ENCODE peak calls at places on chromosome 7, in eight cellular contexts. N is fibroblast of mammary gland; M is psoas muscle; A is bronchial epithelial cell; I is CD8-positive, alpha-beta T cell; O is AG09309; V is colonic mucosa; Q is brain microvascular endothelial cell. T is an unnamed sample.

GRCh38 chr7:35430547-35431153 is 176.8 kb upstream of the TBX20 start:
- DNase-seq in M (no peak), Q (no peak), N (peak), O (no peak), A (no peak), I (no peak), V (no peak), T (peak)

GRCh38 chr7:26612742-26613141 is 251.6 kb downstream of the SKAP2 start:
- DNase-seq in I (no peak), N (no peak), O (no peak), V (no peak), M (no peak), Q (no peak), A (no peak), T (no peak)

GRCh38 chr7:2330506-2330905 is 16.3 kb upstream of the SNX8 start:
- DNase-seq in O (no peak), N (no peak), Q (no peak), I (no peak), V (no peak), A (no peak), M (no peak), T (no peak)

GRCh38 chr7:50266893-50267386 is 37.6 kb upstream of the IKZF1 start:
- DNase-seq in V (peak), M (no peak), Q (no peak), N (no peak), A (no peak), O (no peak), I (peak), T (peak)

GRCh38 chr7:44280993-44281721 is 44.2 kb downstream of the CAMK2B start:
- DNase-seq in O (no peak), A (no peak), Q (no peak), N (no peak), M (no peak), V (no peak), I (no peak), T (no peak)

GRCh38 chr7:34320412-34320811 is 337.6 kb upstream of the NPSR1 start:
- DNase-seq in M (no peak), O (no peak), A (peak), N (no peak), V (no peak), Q (no peak), I (no peak), T (no peak)

GRCh38 chr7:133698127-133698526 is 429.0 kb upstream of the LRGUK start:
- DNase-seq in V (no peak), N (peak), A (no peak), M (no peak), Q (peak), O (no peak), I (no peak), T (no peak)

GRCh38 chr7:114791771-114792170 is 130.1 kb upstream of the MDFIC start:
- DNase-seq in O (no peak), I (no peak), N (peak), A (no peak), Q (peak), M (no peak), V (no peak), T (no peak)

GRCh38 chr7:4794591-4795350 is 19.3 kb downstream of the AP5Z1 start:
- DNase-seq in I (no peak), V (no peak), N (no peak), Q (peak), O (no peak), M (no peak), A (peak), T (no peak)

GRCh38 chr7:98110249-98111022 is 3.8 kb downstream of the LMTK2 start:
- DNase-seq in I (no peak), M (no peak), A (peak), Q (peak), O (no peak), N (no peak), V (peak), T (no peak)

GRCh38 chr7:11313801-11314200 is 340.1 kb downstream of the PHF14 start:
- DNase-seq in O (no peak), V (no peak), Q (no peak), A (no peak), N (no peak), M (no peak), I (no peak), T (no peak)

GRCh38 chr7:83849135-83849534 is 200.2 kb upstream of the SEMA3E start:
- DNase-seq in V (no peak), Q (no peak), A (no peak), I (no peak), N (peak), O (no peak), M (no peak), T (no peak)

GRCh38 chr7:36278767-36279171 is 110.9 kb upstream of the ANLN start:
- DNase-seq in Q (peak), A (no peak), I (no peak), M (no peak), O (peak), N (peak), V (peak), T (no peak)

GRCh38 chr7:31776616-31777015 is 89.6 kb downstream of the PPP1R17 start:
- DNase-seq in M (no peak), N (peak), Q (peak), V (no peak), O (peak), I (no peak), A (peak), T (no peak)

GRCh38 chr7:106947244-106947728 is 82.2 kb downstream of the PIK3CG start:
- DNase-seq in I (peak), A (peak), N (peak), M (no peak), O (peak), Q (peak), V (peak), T (peak)

GRCh38 chr7:46139079-46139478 is 218.0 kb upstream of the IGFBP3 start:
- DNase-seq in M (no peak), A (peak), V (no peak), I (no peak), N (peak), Q (peak), O (peak), T (peak)

GRCh38 chr7:2242541-2243482 is 786 bp downstream of the NUDT1 start:
- DNase-seq in O (no peak), N (no peak), A (peak), Q (no peak), I (peak), M (no peak), V (peak), T (no peak)

DNA sequence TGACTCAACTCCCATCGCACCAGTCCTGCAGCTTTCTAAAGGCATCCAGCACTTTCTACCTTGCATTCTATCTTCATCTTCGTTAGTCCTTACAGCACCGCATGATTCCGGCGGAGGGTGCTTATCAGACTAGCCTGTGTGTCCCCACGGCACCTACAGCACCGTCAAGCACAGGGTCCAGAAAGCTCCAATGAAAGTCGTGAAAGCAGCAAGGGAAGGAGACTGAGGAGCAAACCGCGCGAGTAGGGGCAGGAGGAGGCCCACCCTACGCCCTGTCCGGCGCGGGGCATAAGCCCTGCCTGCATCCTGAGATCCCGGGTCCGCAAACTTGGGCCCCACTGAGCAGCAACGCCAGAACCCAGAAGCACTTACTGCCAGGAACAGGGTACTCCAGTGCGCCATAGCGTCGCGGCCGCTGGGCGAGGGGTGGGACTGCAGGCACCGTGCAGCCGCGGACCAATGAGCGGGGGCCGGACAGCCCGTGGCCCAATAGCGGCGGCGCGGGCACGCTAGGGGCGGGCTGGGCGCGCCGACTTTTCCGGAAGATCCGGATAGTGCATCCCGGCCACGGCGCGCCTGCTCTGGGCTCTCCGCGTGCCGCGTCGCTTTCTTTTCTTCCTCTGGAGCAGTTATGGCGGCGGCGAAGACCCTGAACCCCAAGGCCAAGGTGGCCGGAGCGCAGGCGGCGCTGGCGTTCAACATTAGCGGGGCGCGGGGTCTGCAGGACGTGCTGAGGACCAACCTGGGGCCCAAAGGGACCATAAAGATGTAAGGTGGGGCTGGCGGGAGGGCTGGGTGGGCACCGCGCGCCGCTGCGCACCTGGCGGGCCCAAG is 122.1 kb upstream of the VKORC1L1 start:
- DNase-seq in N (peak), I (peak), M (peak), V (peak), O (peak), A (peak), Q (peak), T (peak)
- TF ChIP-seq CTCF in N (no peak), I (no peak), M (peak), V (no peak), O (no peak), A (no peak), Q (peak), T (no peak)

GRCh38 chr7:138092486-138093028 is 16.3 kb downstream of the AKR1D1 start:
- DNase-seq in V (no peak), I (no peak), A (peak), Q (no peak), M (no peak), O (no peak), N (no peak), T (no peak)
- TF ChIP-seq CTCF in V (no peak), I (no peak), A (no peak), Q (no peak), M (no peak), O (no peak), N (no peak), T (no peak)

GRCh38 chr7:118648002-118648401 is 423.5 kb downstream of the ANKRD7 start:
- DNase-seq in N (no peak), I (no peak), M (no peak), A (no peak), Q (no peak), V (no peak), O (no peak), T (no peak)
- TF ChIP-seq CTCF in N (no peak), I (no peak), M (no peak), A (no peak), Q (no peak), V (no peak), O (no peak), T (no peak)

DNA sequence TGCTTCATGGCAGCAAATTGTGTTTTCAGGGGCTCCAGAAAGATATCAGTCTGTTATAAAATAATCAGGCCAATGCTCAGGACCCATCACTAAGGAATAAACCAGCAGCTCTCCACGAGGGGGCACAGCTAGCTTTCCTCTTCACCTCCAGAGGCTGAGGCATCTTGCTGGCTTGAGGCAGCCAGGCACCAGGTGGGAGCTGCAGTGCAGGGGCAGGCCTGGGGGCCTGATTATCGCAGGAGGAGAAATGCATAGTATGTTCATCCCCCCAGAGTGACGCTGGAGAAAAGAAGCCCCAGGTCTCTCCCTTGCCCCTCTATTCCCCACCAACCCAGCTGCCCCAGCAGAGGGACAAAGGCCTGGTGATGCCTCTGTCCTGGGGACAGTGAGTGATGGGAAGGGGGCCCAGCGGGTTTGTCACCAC is 128.3 kb upstream of the FAM20C start:
- DNase-seq in N (peak), V (peak), O (no peak), I (no peak), A (peak), Q (peak), M (peak), T (no peak)
- TF ChIP-seq CTCF in N (peak), V (peak), O (peak), I (no peak), A (peak), Q (peak), M (peak), T (peak)

DNA sequence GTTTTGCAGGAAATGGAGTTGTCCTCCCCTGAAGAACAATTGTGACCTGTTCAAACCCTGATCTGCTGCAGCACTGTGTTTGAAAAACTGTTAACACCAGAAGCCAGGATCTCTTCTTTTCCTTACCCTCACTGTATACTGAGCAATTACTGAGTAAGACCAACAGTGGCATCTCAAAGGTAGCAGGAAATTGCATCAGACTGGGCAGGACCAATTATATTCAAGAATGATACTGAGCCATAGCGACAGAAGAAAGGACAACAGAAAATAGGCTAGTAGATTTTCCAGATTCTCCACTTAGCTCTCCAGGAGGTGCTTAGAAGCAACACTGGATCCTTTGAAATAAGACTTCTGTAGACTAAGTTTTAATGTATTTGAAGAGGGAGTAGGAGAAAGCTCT is 57.4 kb upstream of the INHBA start:
- DNase-seq in V (no peak), I (no peak), O (no peak), N (no peak), A (peak), Q (no peak), M (no peak), T (no peak)
- TF ChIP-seq CTCF in V (no peak), I (no peak), O (no peak), N (no peak), A (no peak), Q (no peak), M (no peak), T (no peak)

DNA sequence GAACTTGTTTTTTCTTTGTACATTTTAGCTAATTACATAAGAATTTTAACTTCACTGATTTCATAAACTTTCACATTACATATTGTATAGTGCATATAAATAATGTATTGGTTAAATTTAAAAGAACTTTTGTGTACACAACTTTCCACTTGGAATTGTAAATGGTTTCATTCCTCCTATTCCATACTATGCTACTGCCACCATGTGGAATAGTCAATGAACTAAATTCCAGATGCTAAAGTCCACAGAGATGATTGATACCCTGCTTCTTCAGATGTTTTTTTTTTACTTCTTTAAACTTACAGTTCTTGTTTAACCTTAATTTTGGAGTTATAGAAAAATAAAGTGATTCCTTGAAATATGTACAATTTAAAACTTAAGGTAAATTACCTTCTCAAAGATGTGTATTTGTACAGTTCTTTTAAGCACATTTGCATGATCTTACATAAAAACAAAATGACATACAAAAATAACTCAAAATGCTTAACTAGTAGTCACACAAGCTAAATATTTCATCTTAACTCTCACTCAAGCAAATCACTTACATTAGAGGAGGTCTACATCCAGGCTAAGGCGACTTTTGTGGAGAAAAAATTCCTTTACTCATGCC is 247.6 kb upstream of the HGF start:
- DNase-seq in O (no peak), N (peak), M (no peak), Q (no peak), A (peak), V (no peak), I (no peak), T (no peak)
- TF ChIP-seq CTCF in O (peak), N (peak), M (peak), Q (peak), A (peak), V (peak), I (no peak), T (peak)

DNA sequence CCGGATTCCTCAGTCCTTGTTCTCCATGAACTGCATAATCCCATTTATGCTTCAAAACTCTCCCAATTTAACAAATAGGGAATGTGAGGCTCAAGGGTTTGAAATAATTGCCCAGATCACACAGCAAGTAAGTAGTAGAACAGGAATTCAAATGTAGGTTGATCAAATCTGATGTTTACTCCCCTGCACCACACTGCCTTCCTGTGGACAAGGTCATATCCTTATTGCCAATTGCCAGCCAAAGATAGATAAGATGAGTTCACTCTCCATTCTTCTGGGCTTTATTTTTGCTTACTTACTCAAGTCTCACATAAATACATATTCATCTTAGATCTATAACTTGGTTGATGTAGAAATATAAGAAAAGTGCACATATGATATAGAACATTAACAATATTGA is 435.2 kb upstream of the ETV1 start:
- DNase-seq in N (peak), O (no peak), I (no peak), M (no peak), V (no peak), Q (no peak), A (no peak), T (no peak)
- TF ChIP-seq CTCF in N (peak), O (peak), I (no peak), M (no peak), V (no peak), Q (no peak), A (no peak), T (no peak)

T was measured in GM13976.